ENCODE peak calls at places on chromosomes 13 and 19, in seven cellular contexts. One of them, this sample, is unnamed.

GRCh38 chr19:56221851-56222250 is 19.8 kb downstream of the ZSCAN5C start:
- DNase-seq in stimulated activated CD4-positive, alpha-beta T cell treated with anti-CD3 and anti-CD28 coated beads, Interleukin-4, amount 100 ng/mL, for 48 hours: no peak
- DNase-seq in NCI-H2171 treated with DMSO at 0.1 percent for 48 hours: no peak
- DNase-seq in cardiac muscle cell: no peak
- DNase-seq in GM03348: no peak
- DNase-seq in iris pigment epithelial cell: no peak
- DNase-seq in GM20000: no peak
- DNase-seq in this sample: no peak

GRCh38 chr19:19103167-19103566 is 35.1 kb downstream of the TMEM161A start:
- DNase-seq in GM20000: no peak
- DNase-seq in iris pigment epithelial cell: no peak
- DNase-seq in GM03348: no peak
- DNase-seq in NCI-H2171 treated with DMSO at 0.1 percent for 48 hours: no peak
- DNase-seq in cardiac muscle cell: no peak
- DNase-seq in stimulated activated CD4-positive, alpha-beta T cell treated with anti-CD3 and anti-CD28 coated beads, Interleukin-4, amount 100 ng/mL, for 48 hours: no peak
- DNase-seq in this sample: no peak

GRCh38 chr13:23460309-23460708 is 26.8 kb upstream of the SACS start:
- DNase-seq in iris pigment epithelial cell: no peak
- DNase-seq in GM03348: no peak
- DNase-seq in cardiac muscle cell: no peak
- DNase-seq in GM20000: peak
- DNase-seq in NCI-H2171 treated with DMSO at 0.1 percent for 48 hours: no peak
- DNase-seq in stimulated activated CD4-positive, alpha-beta T cell treated with anti-CD3 and anti-CD28 coated beads, Interleukin-4, amount 100 ng/mL, for 48 hours: no peak
- DNase-seq in this sample: peak

GRCh38 chr19:1618157-1619093 is 13.2 kb upstream of the UQCR11 start:
- DNase-seq in stimulated activated CD4-positive, alpha-beta T cell treated with anti-CD3 and anti-CD28 coated beads, Interleukin-4, amount 100 ng/mL, for 48 hours: no peak
- DNase-seq in iris pigment epithelial cell: peak
- DNase-seq in GM03348: peak
- DNase-seq in cardiac muscle cell: peak
- DNase-seq in NCI-H2171 treated with DMSO at 0.1 percent for 48 hours: peak
- DNase-seq in GM20000: peak
- DNase-seq in this sample: no peak

GRCh38 chr13:36850790-36851438 is 31.9 kb downstream of the RFXAP start:
- DNase-seq in stimulated activated CD4-positive, alpha-beta T cell treated with anti-CD3 and anti-CD28 coated beads, Interleukin-4, amount 100 ng/mL, for 48 hours: peak
- DNase-seq in GM03348: no peak
- DNase-seq in GM20000: no peak
- DNase-seq in cardiac muscle cell: peak
- DNase-seq in NCI-H2171 treated with DMSO at 0.1 percent for 48 hours: no peak
- DNase-seq in iris pigment epithelial cell: no peak
- DNase-seq in this sample: no peak

GRCh38 chr13:112903606-112904195 is 65.3 kb upstream of the MCF2L start:
- DNase-seq in GM20000: no peak
- DNase-seq in GM03348: no peak
- DNase-seq in iris pigment epithelial cell: no peak
- DNase-seq in NCI-H2171 treated with DMSO at 0.1 percent for 48 hours: peak
- DNase-seq in stimulated activated CD4-positive, alpha-beta T cell treated with anti-CD3 and anti-CD28 coated beads, Interleukin-4, amount 100 ng/mL, for 48 hours: no peak
- DNase-seq in cardiac muscle cell: no peak
- DNase-seq in this sample: no peak

GRCh38 chr13:45658586-45659235 is 43.2 kb upstream of the ERICH6B start:
- DNase-seq in NCI-H2171 treated with DMSO at 0.1 percent for 48 hours: no peak
- DNase-seq in GM20000: no peak
- DNase-seq in cardiac muscle cell: peak
- DNase-seq in stimulated activated CD4-positive, alpha-beta T cell treated with anti-CD3 and anti-CD28 coated beads, Interleukin-4, amount 100 ng/mL, for 48 hours: no peak
- DNase-seq in GM03348: peak
- DNase-seq in iris pigment epithelial cell: peak
- DNase-seq in this sample: no peak

GRCh38 chr13:98826156-98826555 is 73.7 kb upstream of the SLC15A1 start:
- DNase-seq in GM20000: no peak
- DNase-seq in iris pigment epithelial cell: no peak
- DNase-seq in NCI-H2171 treated with DMSO at 0.1 percent for 48 hours: peak
- DNase-seq in GM03348: no peak
- DNase-seq in stimulated activated CD4-positive, alpha-beta T cell treated with anti-CD3 and anti-CD28 coated beads, Interleukin-4, amount 100 ng/mL, for 48 hours: no peak
- DNase-seq in cardiac muscle cell: peak
- DNase-seq in this sample: no peak

GRCh38 chr19:33214621-33215020 is 11.0 kb downstream of the SLC7A10 start:
- DNase-seq in GM20000: no peak
- DNase-seq in cardiac muscle cell: peak
- DNase-seq in GM03348: peak
- DNase-seq in NCI-H2171 treated with DMSO at 0.1 percent for 48 hours: no peak
- DNase-seq in iris pigment epithelial cell: peak
- DNase-seq in stimulated activated CD4-positive, alpha-beta T cell treated with anti-CD3 and anti-CD28 coated beads, Interleukin-4, amount 100 ng/mL, for 48 hours: no peak
- DNase-seq in this sample: no peak

GRCh38 chr19:43532571-43532961 is 422 bp upstream of the ZNF575 start:
- DNase-seq in cardiac muscle cell: no peak
- DNase-seq in stimulated activated CD4-positive, alpha-beta T cell treated with anti-CD3 and anti-CD28 coated beads, Interleukin-4, amount 100 ng/mL, for 48 hours: no peak
- DNase-seq in NCI-H2171 treated with DMSO at 0.1 percent for 48 hours: no peak
- DNase-seq in iris pigment epithelial cell: no peak
- DNase-seq in GM03348: no peak
- DNase-seq in GM20000: peak
- DNase-seq in this sample: no peak

GRCh38 chr19:48330012-48330681 is 4.8 kb downstream of the EMP3 start:
- DNase-seq in GM03348: no peak
- DNase-seq in cardiac muscle cell: no peak
- DNase-seq in NCI-H2171 treated with DMSO at 0.1 percent for 48 hours: peak
- DNase-seq in GM20000: peak
- DNase-seq in stimulated activated CD4-positive, alpha-beta T cell treated with anti-CD3 and anti-CD28 coated beads, Interleukin-4, amount 100 ng/mL, for 48 hours: peak
- DNase-seq in iris pigment epithelial cell: peak
- DNase-seq in this sample: peak

GRCh38 chr13:100269837-100270236 is 180.9 kb downstream of the PCCA start:
- DNase-seq in iris pigment epithelial cell: peak
- DNase-seq in GM20000: no peak
- DNase-seq in stimulated activated CD4-positive, alpha-beta T cell treated with anti-CD3 and anti-CD28 coated beads, Interleukin-4, amount 100 ng/mL, for 48 hours: no peak
- DNase-seq in cardiac muscle cell: peak
- DNase-seq in NCI-H2171 treated with DMSO at 0.1 percent for 48 hours: no peak
- DNase-seq in GM03348: no peak
- DNase-seq in this sample: no peak

GRCh38 chr13:41520699-41521630 is 63.6 kb downstream of the RGCC start:
- DNase-seq in cardiac muscle cell: peak
- DNase-seq in GM03348: no peak
- DNase-seq in GM20000: no peak
- DNase-seq in iris pigment epithelial cell: no peak
- DNase-seq in NCI-H2171 treated with DMSO at 0.1 percent for 48 hours: no peak
- DNase-seq in stimulated activated CD4-positive, alpha-beta T cell treated with anti-CD3 and anti-CD28 coated beads, Interleukin-4, amount 100 ng/mL, for 48 hours: no peak
- DNase-seq in this sample: no peak

GRCh38 chr13:68727788-68728187 is 1379.8 kb upstream of the ATXN8OS start:
- DNase-seq in stimulated activated CD4-positive, alpha-beta T cell treated with anti-CD3 and anti-CD28 coated beads, Interleukin-4, amount 100 ng/mL, for 48 hours: no peak
- DNase-seq in iris pigment epithelial cell: no peak
- DNase-seq in NCI-H2171 treated with DMSO at 0.1 percent for 48 hours: no peak
- DNase-seq in GM03348: no peak
- DNase-seq in cardiac muscle cell: no peak
- DNase-seq in GM20000: no peak
- DNase-seq in this sample: no peak

GRCh38 chr13:44734204-44734707 is 158.1 kb upstream of the TSC22D1 start:
- DNase-seq in iris pigment epithelial cell: peak
- DNase-seq in GM03348: peak
- DNase-seq in GM20000: no peak
- DNase-seq in cardiac muscle cell: peak
- DNase-seq in NCI-H2171 treated with DMSO at 0.1 percent for 48 hours: peak
- DNase-seq in stimulated activated CD4-positive, alpha-beta T cell treated with anti-CD3 and anti-CD28 coated beads, Interleukin-4, amount 100 ng/mL, for 48 hours: no peak
- DNase-seq in this sample: no peak

GRCh38 chr13:114153485-114154080 is 21.2 kb upstream of the RASA3 start:
- DNase-seq in stimulated activated CD4-positive, alpha-beta T cell treated with anti-CD3 and anti-CD28 coated beads, Interleukin-4, amount 100 ng/mL, for 48 hours: no peak
- DNase-seq in NCI-H2171 treated with DMSO at 0.1 percent for 48 hours: no peak
- DNase-seq in cardiac muscle cell: no peak
- DNase-seq in iris pigment epithelial cell: no peak
- DNase-seq in GM03348: no peak
- DNase-seq in GM20000: no peak
- DNase-seq in this sample: no peak

GRCh38 chr13:114067381-114067885 is 65.0 kb downstream of the RASA3 start:
- DNase-seq in iris pigment epithelial cell: no peak
- DNase-seq in NCI-H2171 treated with DMSO at 0.1 percent for 48 hours: no peak
- DNase-seq in GM03348: peak
- DNase-seq in cardiac muscle cell: peak
- DNase-seq in stimulated activated CD4-positive, alpha-beta T cell treated with anti-CD3 and anti-CD28 coated beads, Interleukin-4, amount 100 ng/mL, for 48 hours: no peak
- DNase-seq in GM20000: peak
- DNase-seq in this sample: peak

GRCh38 chr19:35959040-35959967 is 23.1 kb downstream of the LRFN3 start:
- DNase-seq in stimulated activated CD4-positive, alpha-beta T cell treated with anti-CD3 and anti-CD28 coated beads, Interleukin-4, amount 100 ng/mL, for 48 hours: peak
- DNase-seq in iris pigment epithelial cell: peak
- DNase-seq in GM03348: peak
- DNase-seq in GM20000: peak
- DNase-seq in cardiac muscle cell: no peak
- DNase-seq in NCI-H2171 treated with DMSO at 0.1 percent for 48 hours: no peak
- DNase-seq in this sample: peak

GRCh38 chr13:93689333-93689732 is 462.7 kb downstream of the GPC6 start:
- DNase-seq in cardiac muscle cell: no peak
- DNase-seq in GM20000: no peak
- DNase-seq in stimulated activated CD4-positive, alpha-beta T cell treated with anti-CD3 and anti-CD28 coated beads, Interleukin-4, amount 100 ng/mL, for 48 hours: no peak
- DNase-seq in GM03348: peak
- DNase-seq in NCI-H2171 treated with DMSO at 0.1 percent for 48 hours: no peak
- DNase-seq in iris pigment epithelial cell: no peak
- DNase-seq in this sample: no peak

GRCh38 chr19:19670070-19670551 is 1.5 kb downstream of the ZNF101 start:
- DNase-seq in NCI-H2171 treated with DMSO at 0.1 percent for 48 hours: no peak
- DNase-seq in cardiac muscle cell: no peak
- DNase-seq in GM20000: no peak
- DNase-seq in iris pigment epithelial cell: no peak
- DNase-seq in GM03348: peak
- DNase-seq in stimulated activated CD4-positive, alpha-beta T cell treated with anti-CD3 and anti-CD28 coated beads, Interleukin-4, amount 100 ng/mL, for 48 hours: no peak
- DNase-seq in this sample: no peak

GRCh38 chr13:36430247-36431203 is 1.8 kb upstream of the CCNA1 start:
- DNase-seq in NCI-H2171 treated with DMSO at 0.1 percent for 48 hours: no peak
- DNase-seq in cardiac muscle cell: peak
- DNase-seq in GM03348: no peak
- DNase-seq in stimulated activated CD4-positive, alpha-beta T cell treated with anti-CD3 and anti-CD28 coated beads, Interleukin-4, amount 100 ng/mL, for 48 hours: no peak
- DNase-seq in iris pigment epithelial cell: no peak
- DNase-seq in GM20000: no peak
- DNase-seq in this sample: no peak

GRCh38 chr19:39212377-39212742 is 8.3 kb upstream of the SYCN start:
- DNase-seq in GM20000: no peak
- DNase-seq in cardiac muscle cell: peak
- DNase-seq in NCI-H2171 treated with DMSO at 0.1 percent for 48 hours: no peak
- DNase-seq in stimulated activated CD4-positive, alpha-beta T cell treated with anti-CD3 and anti-CD28 coated beads, Interleukin-4, amount 100 ng/mL, for 48 hours: peak
- DNase-seq in iris pigment epithelial cell: peak
- DNase-seq in GM03348: no peak
- DNase-seq in this sample: no peak

GRCh38 chr13:33494596-33495214 is 209.2 kb upstream of the STARD13 start:
- DNase-seq in iris pigment epithelial cell: peak
- DNase-seq in stimulated activated CD4-positive, alpha-beta T cell treated with anti-CD3 and anti-CD28 coated beads, Interleukin-4, amount 100 ng/mL, for 48 hours: no peak
- DNase-seq in NCI-H2171 treated with DMSO at 0.1 percent for 48 hours: no peak
- DNase-seq in cardiac muscle cell: peak
- DNase-seq in GM20000: no peak
- DNase-seq in GM03348: peak
- DNase-seq in this sample: no peak

GRCh38 chr13:112723771-112724170 is 33.9 kb downstream of the ATP11A start:
- DNase-seq in GM03348: no peak
- DNase-seq in stimulated activated CD4-positive, alpha-beta T cell treated with anti-CD3 and anti-CD28 coated beads, Interleukin-4, amount 100 ng/mL, for 48 hours: no peak
- DNase-seq in NCI-H2171 treated with DMSO at 0.1 percent for 48 hours: no peak
- DNase-seq in cardiac muscle cell: no peak
- DNase-seq in GM20000: no peak
- DNase-seq in iris pigment epithelial cell: no peak
- DNase-seq in this sample: no peak

GRCh38 chr13:48402325-48402962 is 10.5 kb downstream of the LPAR6 start:
- DNase-seq in iris pigment epithelial cell: no peak
- DNase-seq in cardiac muscle cell: no peak
- DNase-seq in GM03348: no peak
- DNase-seq in stimulated activated CD4-positive, alpha-beta T cell treated with anti-CD3 and anti-CD28 coated beads, Interleukin-4, amount 100 ng/mL, for 48 hours: no peak
- DNase-seq in GM20000: no peak
- DNase-seq in NCI-H2171 treated with DMSO at 0.1 percent for 48 hours: no peak
- DNase-seq in this sample: peak

This sample was measured in GM06990.